ENCODE peak calls at places on chromosomes 4 and X, in six cellular contexts. E is A549, V is NB4, X is K562, T is endothelial cell of umbilical vein, G is GM12878. Q is an unnamed sample.

GRCh38 chr4:4533461-4534169 is 8.2 kb downstream of the STX18 start:
- DNase-seq in E (no peak), V (no peak), X (no peak), T (no peak), G (no peak), Q (no peak)

GRCh38 chr4:140176735-140177134 is 22.8 kb upstream of the MAML3 start:
- DNase-seq in E (no peak), V (peak), X (no peak), T (peak), G (no peak), Q (no peak)

GRCh38 chr4:152640058-152640921 is 39.5 kb downstream of the TMEM154 start:
- DNase-seq in E (peak), V (peak), X (peak), T (peak), G (no peak), Q (no peak)

GRCh38 chr4:128451270-128451905 is 163.8 kb upstream of the PGRMC2 start:
- DNase-seq in E (no peak), V (no peak), X (no peak), T (no peak), G (no peak), Q (no peak)

GRCh38 chr4:56215901-56216300 is 171.4 kb downstream of the AASDH start:
- DNase-seq in E (peak), V (peak), X (no peak), T (peak), G (no peak), Q (no peak)

GRCh38 chrX:16664626-16665025 is 14.7 kb downstream of the S100G start:
- DNase-seq in E (no peak), V (no peak), X (no peak), T (no peak), G (no peak), Q (no peak)

GRCh38 chr4:185138161-185138560 is 4.9 kb upstream of the SLC25A4 start:
- DNase-seq in E (no peak), V (no peak), X (no peak), T (peak), G (no peak), Q (no peak)

GRCh38 chr4:77196866-77197265 is 39.9 kb downstream of the CCNG2 start:
- DNase-seq in E (no peak), V (peak), X (no peak), T (no peak), G (peak), Q (no peak)

GRCh38 chr4:40280586-40280985 is 54.5 kb upstream of the CHRNA9 start:
- DNase-seq in E (no peak), V (peak), X (no peak), T (no peak), G (no peak), Q (no peak)

GRCh38 chr4:38184404-38184803 is 224.2 kb downstream of the PTTG2 start:
- DNase-seq in E (no peak), V (peak), X (peak), T (no peak), G (no peak), Q (no peak)

GRCh38 chr4:23614284-23614892 is 275.5 kb downstream of the PPARGC1A start:
- DNase-seq in E (peak), V (peak), X (peak), T (no peak), G (no peak), Q (peak)

GRCh38 chrX:111822191-111822590 is 53.8 kb upstream of the TRPC5OS start:
- DNase-seq in E (no peak), V (no peak), X (no peak), T (no peak), G (no peak), Q (no peak)

GRCh38 chr4:172830295-172830764 is 338.3 kb upstream of the GALNT7 start:
- DNase-seq in E (no peak), V (peak), X (peak), T (peak), G (no peak), Q (peak)

GRCh38 chr4:110059556-110060191 is 138.7 kb downstream of the ELOVL6 start:
- DNase-seq in E (no peak), V (no peak), X (no peak), T (peak), G (peak), Q (no peak)

GRCh38 chrX:79366888-79367749 is at the start of gene ITM2A:
- DNase-seq in E (no peak), V (peak), X (peak), T (peak), G (no peak), Q (no peak)

GRCh38 chr4:140315032-140315826 is 58.2 kb upstream of the SCOC start:
- DNase-seq in E (no peak), V (no peak), X (no peak), T (no peak), G (no peak), Q (no peak)

GRCh38 chrX:141278306-141278705 is 36.0 kb upstream of the SPANXC start:
- DNase-seq in E (no peak), V (peak), X (peak), T (peak), G (no peak), Q (peak)

GRCh38 chrX:122940199-122940598 is 243.9 kb upstream of the GRIA3 start:
- DNase-seq in E (no peak), V (no peak), X (no peak), T (no peak), G (no peak), Q (no peak)

GRCh38 chr4:18689308-18689915 is 667.9 kb upstream of the LCORL start:
- DNase-seq in E (peak), V (peak), X (peak), T (peak), G (no peak), Q (peak)

GRCh38 chrX:136528645-136529315 is 3.2 kb upstream of the VGLL1 start:
- DNase-seq in E (no peak), V (peak), X (peak), T (no peak), G (no peak), Q (no peak)

GRCh38 chr4:146342600-146343192 is 128.4 kb downstream of the REELD1 start:
- DNase-seq in E (peak), V (peak), X (peak), T (peak), G (no peak), Q (no peak)
- TF ChIP-seq MYC in E (no peak), V (no peak), X (no peak), T (no peak), G (no peak), Q (no peak)

DNA sequence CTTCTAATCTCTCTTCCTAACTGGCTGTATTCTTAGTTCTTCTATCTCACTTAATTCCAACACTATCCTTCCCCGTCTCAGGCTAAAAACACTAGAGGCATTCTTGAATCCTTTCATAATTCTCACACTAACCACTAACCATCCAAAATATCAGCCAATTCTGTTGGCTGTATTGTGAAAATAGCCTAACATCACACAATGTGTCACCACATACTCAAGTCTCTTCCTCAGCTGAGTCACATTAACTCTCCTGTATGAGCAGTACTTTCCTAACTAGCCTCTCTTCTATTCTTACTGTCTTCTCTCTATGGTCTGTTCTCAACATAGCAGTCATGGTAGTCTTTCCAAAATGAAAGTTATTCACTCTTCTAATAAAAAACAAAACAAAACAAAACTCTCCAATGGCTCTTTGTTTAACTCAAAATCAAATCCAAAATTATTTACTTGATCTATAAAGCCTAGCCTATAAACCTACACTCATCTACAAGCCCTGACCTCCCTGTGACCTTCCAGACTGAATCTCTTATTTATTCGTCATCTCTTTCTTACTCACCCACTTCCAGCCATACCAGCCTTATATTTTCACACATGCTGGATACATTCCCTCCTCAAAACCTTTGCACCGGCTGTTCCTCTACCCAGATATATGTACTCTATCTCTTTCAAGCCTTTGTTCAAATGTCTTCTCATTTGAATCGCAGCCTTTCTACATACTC is 445.9 kb downstream of the TLL1 start:
- DNase-seq in E (no peak), V (no peak), X (no peak), T (no peak), G (no peak), Q (no peak)
- TF ChIP-seq MYC in E (no peak), V (no peak), X (no peak), T (no peak), G (no peak), Q (no peak)

DNA sequence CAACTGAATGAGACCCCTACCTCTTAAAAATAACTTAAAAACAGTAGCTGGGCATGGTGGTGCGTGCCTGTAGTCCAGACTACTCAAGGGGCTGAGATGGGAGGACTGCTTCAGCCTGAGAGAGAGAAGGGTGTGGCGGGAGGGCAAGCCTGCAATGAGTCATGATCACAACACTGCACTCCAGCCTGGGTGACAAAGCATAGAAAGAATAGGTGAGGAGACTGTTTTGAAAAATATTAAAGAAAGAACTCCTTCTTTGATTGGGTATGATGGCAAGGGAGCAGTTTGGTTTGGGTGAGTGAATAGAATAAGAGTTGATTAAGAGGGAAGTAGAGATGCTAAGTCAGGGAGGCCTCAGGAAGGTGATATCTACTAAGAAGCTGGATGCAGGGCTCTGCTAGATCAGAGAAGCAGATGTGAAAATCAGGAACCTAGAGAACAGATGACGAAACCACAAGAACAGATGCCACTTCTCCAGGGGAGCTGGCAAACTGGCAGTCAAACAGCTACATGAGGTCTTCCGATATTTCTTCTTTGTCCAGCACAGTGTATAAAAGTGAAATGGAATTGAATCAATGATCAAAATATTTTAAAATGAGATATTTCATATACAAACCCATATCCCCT is 318.6 kb downstream of the OPHN1 start:
- DNase-seq in E (no peak), V (peak), X (peak), T (no peak), G (no peak), Q (no peak)
- TF ChIP-seq MYC in E (no peak), V (no peak), X (no peak), T (no peak), G (no peak), Q (no peak)

GRCh38 chrX:23554304-23554703 is 113.0 kb upstream of the PRDX4 start:
- DNase-seq in E (peak), V (peak), X (peak), T (peak), G (no peak), Q (peak)
- TF ChIP-seq MYC in E (no peak), V (no peak), X (no peak), T (no peak), G (no peak), Q (no peak)

DNA sequence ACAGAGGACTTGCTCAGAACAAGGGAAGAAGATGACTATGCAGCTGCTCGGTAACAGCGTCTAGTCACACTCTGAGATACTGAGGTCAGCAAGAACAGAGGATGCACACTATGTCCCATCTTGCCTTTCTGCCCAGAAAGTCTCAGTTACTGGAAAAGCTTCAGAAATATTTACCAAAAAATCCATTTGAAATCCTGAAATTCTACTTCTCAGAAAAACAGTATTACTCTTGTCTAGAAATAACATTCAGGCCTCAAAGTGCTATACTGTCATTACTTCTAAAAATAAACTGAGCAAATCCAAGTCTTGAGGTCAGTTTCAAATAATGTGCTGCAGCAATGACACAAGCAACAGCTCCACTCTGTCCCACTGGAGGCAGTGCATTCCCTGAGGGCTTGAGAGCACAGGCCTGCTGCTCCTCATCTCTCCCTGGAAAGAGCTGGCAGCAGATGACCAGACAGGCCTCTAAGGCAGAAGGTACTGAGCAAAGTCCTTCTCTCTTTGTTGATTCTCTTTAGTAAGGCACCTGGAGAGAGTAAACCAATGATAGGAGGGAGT is 76.9 kb downstream of the CAMK2D start:
- DNase-seq in E (peak), V (peak), X (no peak), T (no peak), G (no peak), Q (peak)
- TF ChIP-seq MYC in E (no peak), V (no peak), X (no peak), T (no peak), G (no peak), Q (no peak)

DNA sequence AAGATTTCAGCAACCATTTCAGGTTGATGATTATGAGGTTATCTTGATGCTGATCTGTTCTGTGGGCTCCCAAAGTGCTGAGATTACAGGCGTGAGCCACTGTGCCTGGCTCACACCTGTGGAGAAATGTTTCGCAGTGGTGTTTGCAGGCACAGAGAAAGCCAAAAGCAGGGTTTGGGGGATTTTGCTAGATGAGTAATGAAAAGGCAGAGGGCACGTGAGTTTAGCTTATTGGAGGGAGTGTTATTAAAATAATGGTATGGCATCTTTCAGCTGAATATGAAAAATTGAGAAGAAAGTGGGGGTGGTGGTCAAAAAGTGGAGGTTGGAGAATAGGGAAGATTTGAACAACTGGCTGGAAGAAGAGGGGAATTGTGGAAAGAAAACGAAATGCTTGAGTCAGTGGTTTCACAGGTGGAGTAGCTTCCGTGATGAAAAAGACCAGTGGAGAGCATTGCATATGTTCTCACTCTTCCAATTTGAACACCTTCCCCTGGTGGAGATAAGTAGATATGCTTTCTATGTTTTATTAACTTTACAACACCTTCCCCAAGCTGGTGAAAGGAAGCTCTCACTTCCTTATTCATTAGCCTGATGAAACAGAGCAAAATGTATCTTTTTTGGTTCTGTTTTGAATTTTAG is 1.1 kb upstream of the CHST7 start:
- DNase-seq in E (peak), V (peak), X (no peak), T (no peak), G (peak), Q (no peak)
- TF ChIP-seq MYC in E (no peak), V (no peak), X (no peak), T (no peak), G (no peak), Q (no peak)

DNA sequence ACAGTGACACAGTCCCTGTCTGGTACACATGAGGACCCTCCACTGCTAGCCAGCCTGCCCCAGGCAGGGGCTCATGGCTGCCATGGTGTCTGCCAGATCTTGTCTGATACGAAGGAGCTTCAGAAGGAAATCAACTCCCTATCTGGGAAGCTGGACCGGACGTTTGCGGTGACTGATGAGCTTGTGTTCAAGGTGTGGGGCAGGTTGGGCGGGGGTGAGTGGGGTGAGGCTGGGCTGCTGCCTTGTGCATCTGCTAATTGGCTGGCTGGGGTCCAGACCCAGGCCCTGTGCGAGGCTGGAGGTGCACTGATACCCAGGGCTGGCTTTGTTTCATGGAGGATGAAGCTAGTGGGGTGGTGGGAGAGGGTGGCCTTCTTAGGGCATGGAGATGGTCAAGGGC is 13.8 kb downstream of the CCDC22 start:
- DNase-seq in E (no peak), V (no peak), X (no peak), T (no peak), G (no peak), Q (no peak)
- TF ChIP-seq MYC in E (no peak), V (no peak), X (no peak), T (no peak), G (no peak), Q (no peak)